ENCODE peak calls at places on chromosomes 3 and 15, in eight cellular contexts. S, P, D, I, B, X, M and Q are unnamed samples.

GRCh38 chr15:44489464-44489863 is 47.5 kb upstream of the EIF3J start:
- DNase-seq in S (peak; percentile 77), P (no peak), D (no peak), I (no peak), B (no peak), X (no peak), M (no peak), Q (no peak)

GRCh38 chr3:160291290-160291908 is 66.2 kb downstream of the C3orf80 start:
- DNase-seq in S (no peak), P (no peak), D (no peak), I (no peak), B (no peak), X (no peak), M (no peak), Q (no peak)

GRCh38 chr3:16794251-16794650 is 90.5 kb upstream of the PLCL2 start:
- DNase-seq in S (peak; percentile 4), P (no peak), D (no peak), I (no peak), B (no peak), X (no peak), M (no peak), Q (no peak)

GRCh38 chr15:73954188-73955145 is 28.2 kb downstream of the LOXL1 start:
- DNase-seq in S (no peak), P (no peak), D (no peak), I (no peak), B (peak; percentile 58), X (no peak), M (no peak), Q (no peak)

GRCh38 chr15:60890361-60890991 is 338.6 kb downstream of the RORA start:
- DNase-seq in S (no peak), P (no peak), D (no peak), I (no peak), B (no peak), X (no peak), M (no peak), Q (no peak)

GRCh38 chr3:158792709-158793108 is 9.1 kb upstream of the MFSD1 start:
- DNase-seq in S (peak; percentile 87), P (no peak), D (no peak), I (no peak), B (peak; percentile 74), X (no peak), M (no peak), Q (no peak)

GRCh38 chr3:120622870-120623718 is 27.0 kb downstream of the NDUFB4 start:
- DNase-seq in S (no peak), P (no peak), D (peak; percentile 28), I (no peak), B (no peak), X (no peak), M (no peak), Q (no peak)

GRCh38 chr3:51279448-51279847 is 105.6 kb upstream of the MANF start:
- DNase-seq in S (no peak), P (no peak), D (no peak), I (no peak), B (no peak), X (no peak), M (no peak), Q (no peak)

GRCh38 chr3:100637197-100637631 is 27.8 kb downstream of the ADGRG7 start:
- DNase-seq in S (peak; percentile 10), P (no peak), D (no peak), I (no peak), B (no peak), X (no peak), M (no peak), Q (no peak)

GRCh38 chr3:144053121-144053520 is 81.5 kb downstream of the DIPK2A start:
- DNase-seq in S (no peak), P (no peak), D (no peak), I (no peak), B (no peak), X (no peak), M (no peak), Q (no peak)

GRCh38 chr3:134941820-134942219 is 146.8 kb downstream of the EPHB1 start:
- DNase-seq in S (no peak), P (no peak), D (no peak), I (no peak), B (no peak), X (no peak), M (no peak), Q (no peak)

GRCh38 chr3:128335621-128336296 is 130.9 kb downstream of the DNAJB8 start:
- DNase-seq in S (no peak), P (no peak), D (no peak), I (no peak), B (no peak), X (no peak), M (no peak), Q (no peak)

GRCh38 chr3:152193673-152194267 is 75.0 kb upstream of the MBNL1 start:
- DNase-seq in S (no peak), P (no peak), D (no peak), I (no peak), B (no peak), X (no peak), M (no peak), Q (no peak)

GRCh38 chr15:52791776-52792175 is 1.6 kb upstream of the ONECUT1 start:
- DNase-seq in S (no peak), P (no peak), D (no peak), I (no peak), B (no peak), X (no peak), M (no peak), Q (no peak)

GRCh38 chr15:52011711-52012144 is 7.3 kb upstream of the MAPK6 start:
- DNase-seq in S (peak; percentile 42), P (no peak), D (no peak), I (no peak), B (no peak), X (no peak), M (no peak), Q (no peak)

GRCh38 chr15:69853572-69853971 is 244.1 kb downstream of the TLE3 start:
- DNase-seq in S (peak; percentile 98), P (no peak), D (no peak), I (no peak), B (no peak), X (no peak), M (no peak), Q (no peak)

GRCh38 chr3:161266731-161267150 is 45.6 kb downstream of the NMD3 start:
- DNase-seq in S (peak; percentile 84), P (no peak), D (no peak), I (no peak), B (no peak), X (no peak), M (no peak), Q (no peak)

GRCh38 chr15:47332481-47332880 is 384.8 kb upstream of the SEMA6D start:
- DNase-seq in S (peak; percentile 65), P (no peak), D (no peak), I (no peak), B (no peak), X (no peak), M (no peak), Q (no peak)
- H3K27ac ChIP-seq in S (no peak overlapping the region), P (no peak overlapping the region), D (no peak overlapping the region), I (no peak overlapping the region), B (no peak overlapping the region), X (no peak overlapping the region), M (no peak overlapping the region), Q (no peak overlapping the region)

DNA sequence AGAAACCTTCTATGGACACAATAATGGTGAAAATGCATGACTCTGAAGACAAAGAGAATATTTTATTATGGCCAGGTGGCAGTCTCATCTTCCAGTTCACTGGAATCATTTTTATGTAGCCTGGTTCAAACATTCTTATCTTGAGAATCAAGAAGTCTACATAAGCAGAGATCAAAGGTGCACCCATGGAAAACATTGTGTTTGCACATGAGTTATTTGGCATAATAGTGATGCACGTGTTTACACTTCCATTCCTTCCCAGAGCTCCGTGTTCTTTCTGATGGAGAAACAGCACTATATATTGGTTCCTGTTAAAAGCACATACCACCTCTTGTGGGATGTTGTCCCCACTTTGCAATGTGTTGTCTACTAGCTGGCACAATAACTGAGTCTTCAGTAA is 572.2 kb downstream of the GRM7 start:
- DNase-seq in S (no peak), P (no peak), D (no peak), I (no peak), B (no peak), X (no peak), M (no peak), Q (no peak)
- H3K9me3 ChIP-seq in S (peaks cover 34% of the 10 kb centered on the region), P (no peaks in the 10 kb centered on the region), D (no peaks in the 10 kb centered on the region), I (no peaks in the 10 kb centered on the region), B (no peaks in the 10 kb centered on the region), X (peaks cover 8% of the 10 kb centered on the region), M (no peaks in the 10 kb centered on the region), Q (peaks cover 11% of the 10 kb centered on the region)

DNA sequence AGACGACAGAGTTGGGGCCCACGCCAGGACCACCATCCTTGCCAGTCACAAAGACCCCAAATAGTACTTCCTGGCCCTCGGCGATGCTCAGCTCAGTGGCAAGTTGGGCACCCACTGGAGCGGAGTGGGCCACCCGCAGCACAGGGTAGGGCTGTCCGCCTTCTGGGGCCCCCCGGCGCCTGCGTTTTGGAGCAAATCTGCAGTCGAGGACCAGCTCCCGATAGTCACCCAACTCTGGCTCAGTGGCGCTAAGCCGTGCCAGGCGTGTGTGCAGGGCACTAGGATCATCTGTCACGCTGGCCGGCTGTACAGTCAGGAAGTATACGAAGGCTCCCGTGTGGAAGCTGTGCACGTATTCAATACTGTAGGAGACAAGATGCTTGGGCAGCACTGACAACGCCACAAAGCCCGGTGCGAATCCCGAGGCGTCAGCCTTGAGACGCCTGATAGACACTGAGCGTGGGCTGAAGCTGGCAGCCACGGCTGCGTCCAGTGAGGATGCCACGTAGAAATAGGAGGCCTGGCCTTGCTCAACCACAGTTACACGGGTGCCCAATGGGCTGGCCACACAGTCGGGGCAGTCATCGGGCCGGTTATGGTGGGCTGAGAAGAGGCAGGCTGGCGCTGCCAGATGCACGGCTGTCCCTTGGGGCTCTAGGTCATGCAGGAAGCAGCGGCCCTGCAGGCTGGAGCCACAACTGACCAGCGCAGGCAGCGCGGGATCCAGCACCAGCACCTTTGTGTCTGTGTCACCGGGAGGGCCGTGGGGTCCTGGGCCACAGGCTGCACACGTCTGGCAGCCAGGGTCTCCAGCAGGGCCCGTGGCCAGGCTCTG is 945 bp downstream of the MST1R start:
- DNase-seq in S (no peak), P (no peak), D (no peak), I (no peak), B (no peak), X (no peak), M (no peak), Q (no peak)
- H3K27ac ChIP-seq in S (no peak overlapping the region), P (no peak overlapping the region), D (no peak overlapping the region), I (no peak overlapping the region), B (peak overlapping the region; percentile 98), X (no peak overlapping the region), M (no peak overlapping the region), Q (no peak overlapping the region)

GRCh38 chr3:14703128-14703750 is 28.3 kb downstream of the C3orf20 start:
- DNase-seq in S (no peak), P (no peak), D (no peak), I (no peak), B (no peak), X (no peak), M (no peak), Q (no peak)

GRCh38 chr3:14699643-14700042 is 24.7 kb downstream of the C3orf20 start:
- DNase-seq in S (no peak), P (no peak), D (no peak), I (no peak), B (no peak), X (no peak), M (no peak), Q (no peak)

GRCh38 chr3:14701676-14702075 is 26.7 kb downstream of the C3orf20 start:
- DNase-seq in S (no peak), P (no peak), D (no peak), I (no peak), B (no peak), X (no peak), M (no peak), Q (no peak)

GRCh38 chr3:14698601-14699244 is 23.8 kb downstream of the C3orf20 start:
- DNase-seq in S (no peak), P (no peak), D (no peak), I (no peak), B (no peak), X (no peak), M (no peak), Q (no peak)

GRCh38 chr3:14700891-14701290 is 25.9 kb downstream of the C3orf20 start:
- DNase-seq in S (no peak), P (no peak), D (no peak), I (no peak), B (no peak), X (no peak), M (no peak), Q (no peak)
- H3K9me3 ChIP-seq in S (no peaks in the 10 kb centered on the region), P (no peaks in the 10 kb centered on the region), D (no peaks in the 10 kb centered on the region), I (no peaks in the 10 kb centered on the region), B (no peaks in the 10 kb centered on the region), X (no peaks in the 10 kb centered on the region), M (no peaks in the 10 kb centered on the region), Q (no peaks in the 10 kb centered on the region)